ENCODE peak calls at places on chromosomes 2 and 18, in nine cellular contexts. N is right lobe of liver, M is prostate gland, G is HCT116, T is thyroid gland, Y is NB4, B is heart left ventricle, I is breast epithelium, D is A549. S is an unnamed sample.

GRCh38 chr2:30915485-30915884 is 108.2 kb upstream of the CAPN13 start:
- DNase-seq in N (no peak), M (peak; percentile 14), G (peak; percentile 7), T (peak; percentile 15), Y (peak; percentile 45), B (peak; percentile 43), I (no peak), D (no peak), S (peak; percentile 16)

GRCh38 chr18:30987479-30988241 is 54.9 kb downstream of the DSC3 start:
- DNase-seq in N (no peak), M (peak; percentile 73), G (peak; percentile 83), T (peak; percentile 75), Y (peak; percentile 21), B (no peak), I (no peak), D (peak; percentile 28), S (peak; percentile 20)

GRCh38 chr2:107338059-107338458 is 452.1 kb upstream of the ST6GAL2 start:
- DNase-seq in N (no peak), M (no peak), G (no peak), T (no peak), Y (no peak), B (peak; percentile 40), I (no peak), D (no peak), S (no peak)

GRCh38 chr2:1603521-1603920 is 140.8 kb downstream of the PXDN start:
- DNase-seq in N (no peak), M (no peak), G (no peak), T (no peak), Y (no peak), B (no peak), I (no peak), D (no peak), S (no peak)

GRCh38 chr2:200091126-200091525 is 135.7 kb downstream of the MAIP1 start:
- DNase-seq in N (no peak), M (no peak), G (no peak), T (no peak), Y (no peak), B (no peak), I (no peak), D (no peak), S (no peak)

GRCh38 chr2:101382406-101382805 is 4.9 kb downstream of the CREG2 start:
- DNase-seq in N (no peak), M (no peak), G (no peak), T (no peak), Y (no peak), B (no peak), I (no peak), D (no peak), S (no peak)

GRCh38 chr2:9002637-9003365 is 683 bp downstream of the MBOAT2 start:
- DNase-seq in N (peak; percentile 47), M (no peak), G (no peak), T (peak; percentile 15), Y (peak; percentile 26), B (no peak), I (no peak), D (no peak), S (peak; percentile 67)

GRCh38 chr2:191020742-191021381 is 6.9 kb upstream of the STAT1 start:
- DNase-seq in N (peak; percentile 52), M (peak; percentile 11), G (no peak), T (peak; percentile 10), Y (peak; percentile 88), B (peak; percentile 45), I (no peak), D (peak; percentile 17), S (peak; percentile 87)

GRCh38 chr2:73818296-73818695 is 10.5 kb upstream of the STAMBP start:
- DNase-seq in N (no peak), M (no peak), G (no peak), T (no peak), Y (no peak), B (no peak), I (no peak), D (no peak), S (no peak)

GRCh38 chr18:9482790-9483189 is 7.5 kb downstream of the RALBP1 start:
- DNase-seq in N (no peak), M (no peak), G (no peak), T (no peak), Y (peak; percentile 10), B (no peak), I (no peak), D (no peak), S (no peak)

GRCh38 chr2:46377666-46378560 is 80.7 kb downstream of the EPAS1 start:
- DNase-seq in N (no peak), M (no peak), G (no peak), T (no peak), Y (no peak), B (no peak), I (no peak), D (no peak), S (no peak)

GRCh38 chr2:120892967-120893667 is 157.4 kb downstream of the GLI2 start:
- DNase-seq in N (no peak), M (no peak), G (no peak), T (no peak), Y (no peak), B (peak; percentile 17), I (no peak), D (no peak), S (no peak)

GRCh38 chr2:64144057-64145013 is at the start of gene PELI1:
- DNase-seq in N (peak; percentile 99), M (peak; percentile 98), G (peak; percentile 97), T (peak; percentile 94), Y (peak; percentile 98), B (peak; percentile 97), I (peak; percentile 97), D (peak; percentile 87), S (peak; percentile 95)

GRCh38 chr2:1486670-1487069 is 73.4 kb downstream of the TPO start:
- DNase-seq in N (no peak), M (no peak), G (no peak), T (no peak), Y (no peak), B (no peak), I (no peak), D (no peak), S (no peak)

GRCh38 chr2:70994445-70995226 is at the start of gene TEX261:
- DNase-seq in N (peak; percentile 95), M (peak; percentile 78), G (peak; percentile 71), T (peak; percentile 94), Y (peak; percentile 95), B (peak; percentile 93), I (peak; percentile 84), D (peak; percentile 92), S (peak; percentile 93)
- TF ChIP-seq POLR2A in N (peak; percentile 66), M (peak; percentile 40), G (peak; percentile 59), T (no peak), Y (no peak), B (no peak), I (no peak), D (peak; percentile 62), S (peak; percentile 43)

GRCh38 chr2:222776792-222777191 is 84.0 kb upstream of the ACSL3 start:
- DNase-seq in N (peak; percentile 67), M (no peak), G (no peak), T (no peak), Y (no peak), B (no peak), I (no peak), D (no peak), S (no peak)
- TF ChIP-seq POLR2A in N (no peak), M (no peak), G (no peak), T (no peak), Y (no peak), B (no peak), I (no peak), D (no peak), S (no peak)

GRCh38 chr18:12014521-12014920 is 33.2 kb downstream of the IMPA2 start:
- DNase-seq in N (no peak), M (no peak), G (no peak), T (no peak), Y (no peak), B (no peak), I (no peak), D (no peak), S (no peak)

GRCh38 chr18:12011962-12012549 is 30.7 kb downstream of the IMPA2 start:
- DNase-seq in N (no peak), M (peak; percentile 50), G (no peak), T (peak; percentile 77), Y (no peak), B (peak; percentile 53), I (no peak), D (no peak), S (no peak)

GRCh38 chr18:12012697-12013096 is 31.4 kb downstream of the IMPA2 start:
- DNase-seq in N (no peak), M (no peak), G (no peak), T (peak; percentile 38), Y (no peak), B (no peak), I (no peak), D (no peak), S (no peak)

GRCh38 chr18:12014091-12014490 is 32.8 kb downstream of the IMPA2 start:
- DNase-seq in N (no peak), M (no peak), G (no peak), T (no peak), Y (no peak), B (no peak), I (no peak), D (no peak), S (no peak)

DNA sequence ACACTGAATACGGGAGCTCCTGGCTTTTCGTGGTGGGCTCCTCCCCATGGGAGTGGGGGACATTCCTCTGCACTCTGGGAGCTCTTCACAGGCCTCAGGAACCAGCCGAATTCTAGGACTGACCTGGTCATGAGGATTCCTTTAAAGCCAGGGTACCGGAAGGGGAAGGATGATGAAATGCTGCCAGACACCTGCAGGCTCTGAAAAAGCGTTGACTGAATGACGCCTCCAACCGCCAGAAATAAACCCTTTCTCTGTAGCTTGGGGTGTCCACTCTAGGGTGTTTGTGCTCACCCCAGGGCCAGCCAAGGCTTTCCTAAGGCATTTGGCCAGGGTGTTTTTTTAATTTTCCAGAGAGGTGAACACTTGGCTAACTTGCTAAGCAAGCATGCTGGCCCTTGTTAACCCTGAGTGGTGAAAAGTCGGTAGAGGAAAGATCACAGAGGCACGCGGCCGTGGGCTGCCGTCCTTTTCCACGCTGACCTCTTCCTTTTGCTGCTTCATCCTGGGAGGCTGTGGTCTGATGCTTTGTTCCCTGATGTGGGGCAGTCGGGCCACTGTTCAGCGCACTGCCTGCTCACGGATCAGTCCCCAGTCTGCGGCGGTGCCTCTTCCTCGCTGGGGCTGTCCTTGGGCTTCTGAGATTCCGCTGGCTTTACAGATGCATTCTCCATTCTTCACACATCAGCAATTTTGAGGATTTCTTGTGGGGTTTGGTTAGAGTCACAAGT is 32.0 kb downstream of the IMPA2 start:
- DNase-seq in N (no peak), M (no peak), G (no peak), T (peak; percentile 67), Y (no peak), B (no peak), I (no peak), D (no peak), S (no peak)
- TF ChIP-seq POLR2A in N (no peak), M (no peak), G (no peak), T (no peak), Y (no peak), B (no peak), I (no peak), D (no peak), S (no peak)

DNA sequence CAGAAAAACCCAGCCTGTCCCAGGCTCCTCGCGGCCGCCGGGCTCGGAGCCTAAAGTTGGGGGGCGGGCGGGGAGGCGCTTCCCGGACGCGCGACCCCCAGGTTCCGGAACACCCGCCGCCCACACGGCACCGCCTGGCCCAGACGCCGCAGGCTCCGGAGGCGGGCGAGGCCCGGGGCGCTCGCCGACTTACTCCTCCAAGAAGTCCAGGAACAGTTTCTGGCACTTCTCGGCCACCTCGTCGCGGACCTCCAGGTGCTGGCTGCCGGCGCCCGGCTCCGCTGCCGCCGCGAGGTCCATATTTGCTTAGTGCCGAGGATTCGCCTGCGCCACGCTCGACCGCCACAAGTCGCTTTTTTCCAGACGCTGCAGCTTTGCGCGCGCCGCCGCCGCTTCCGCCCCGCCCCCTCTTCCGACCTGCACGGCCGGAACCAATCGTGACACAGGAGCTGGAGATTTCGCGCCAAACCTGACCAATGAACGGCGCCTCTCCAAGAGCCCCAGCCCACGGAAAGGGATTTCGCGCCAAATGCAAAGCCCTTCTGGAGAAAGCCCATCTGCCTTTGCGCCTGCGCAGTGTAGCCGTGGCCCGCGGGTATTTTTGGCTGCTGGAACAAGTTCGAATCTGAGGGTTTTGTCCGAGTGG is at the start of gene MCM6:
- DNase-seq in N (peak; percentile 98), M (peak; percentile 95), G (peak; percentile 99), T (peak; percentile 97), Y (peak; percentile 100), B (peak; percentile 99), I (peak; percentile 95), D (peak; percentile 96), S (peak; percentile 99)
- TF ChIP-seq POLR2A in N (peak; percentile 46), M (peak; percentile 65), G (no peak), T (no peak), Y (peak; percentile 76), B (no peak), I (no peak), D (peak; percentile 23), S (peak; percentile 79)